ENCODE peak calls at places on chromosomes 4 and X, in five cellular contexts. One of them, this sample, is unnamed.

GRCh38 chr4:13151178-13151577 is 333.0 kb downstream of the RAB28 start:
- DNase-seq in Caco-2: no peak
- DNase-seq in GM13977: no peak
- DNase-seq in cardiac fibroblast: no peak
- DNase-seq in astrocyte of the spinal cord: no peak
- DNase-seq in this sample: no peak

GRCh38 chr4:6594341-6594740 is 19.4 kb downstream of the MAN2B2 start:
- DNase-seq in Caco-2: no peak
- DNase-seq in cardiac fibroblast: no peak
- DNase-seq in GM13977: no peak
- DNase-seq in astrocyte of the spinal cord: no peak
- DNase-seq in this sample: no peak

GRCh38 chr4:7747556-7747955 is 192.1 kb downstream of the AFAP1 start:
- DNase-seq in Caco-2: no peak
- DNase-seq in GM13977: no peak
- DNase-seq in cardiac fibroblast: no peak
- DNase-seq in astrocyte of the spinal cord: no peak
- DNase-seq in this sample: no peak

GRCh38 chr4:96356591-96357360 is 516.9 kb downstream of the PDHA2 start:
- DNase-seq in GM13977: no peak
- DNase-seq in Caco-2: no peak
- DNase-seq in astrocyte of the spinal cord: peak; percentile 70
- DNase-seq in cardiac fibroblast: peak; percentile 52
- DNase-seq in this sample: no peak

GRCh38 chrX:39944416-39944815 is 153.3 kb downstream of the BCOR start:
- DNase-seq in astrocyte of the spinal cord: no peak
- DNase-seq in GM13977: no peak
- DNase-seq in cardiac fibroblast: no peak
- DNase-seq in Caco-2: no peak
- DNase-seq in this sample: no peak

GRCh38 chr4:124483043-124483906 is 229.3 kb downstream of the ANKRD50 start:
- DNase-seq in astrocyte of the spinal cord: no peak
- DNase-seq in Caco-2: peak; percentile 55
- DNase-seq in cardiac fibroblast: peak; percentile 64
- DNase-seq in GM13977: no peak
- DNase-seq in this sample: no peak

GRCh38 chr4:3268395-3269104 is 19.6 kb downstream of the MSANTD1 start:
- DNase-seq in GM13977: peak; percentile 7
- DNase-seq in Caco-2: peak; percentile 20
- DNase-seq in astrocyte of the spinal cord: no peak
- DNase-seq in cardiac fibroblast: no peak
- DNase-seq in this sample: no peak

GRCh38 chr4:26060286-26060685 is 146.3 kb downstream of the SMIM20 start:
- DNase-seq in Caco-2: no peak
- DNase-seq in GM13977: no peak
- DNase-seq in cardiac fibroblast: no peak
- DNase-seq in astrocyte of the spinal cord: no peak
- DNase-seq in this sample: no peak

GRCh38 chrX:130296743-130297142 is 28.0 kb upstream of the ZNF280C start:
- DNase-seq in cardiac fibroblast: peak; percentile 3
- DNase-seq in Caco-2: no peak
- DNase-seq in GM13977: no peak
- DNase-seq in astrocyte of the spinal cord: peak; percentile 6
- DNase-seq in this sample: no peak

GRCh38 chr4:53861856-53862610 is 202.4 kb downstream of the CHIC2 start:
- DNase-seq in astrocyte of the spinal cord: peak; percentile 96
- DNase-seq in GM13977: no peak
- DNase-seq in Caco-2: no peak
- DNase-seq in cardiac fibroblast: peak; percentile 84
- DNase-seq in this sample: no peak

GRCh38 chr4:3472411-3473141 is 9.5 kb downstream of the DOK7 start:
- DNase-seq in GM13977: no peak
- DNase-seq in astrocyte of the spinal cord: no peak
- DNase-seq in Caco-2: no peak
- DNase-seq in cardiac fibroblast: no peak
- DNase-seq in this sample: no peak

GRCh38 chr4:3436798-3437581 is 4.8 kb upstream of the HGFAC start:
- DNase-seq in GM13977: no peak
- DNase-seq in cardiac fibroblast: peak; percentile 40
- DNase-seq in astrocyte of the spinal cord: peak; percentile 46
- DNase-seq in Caco-2: no peak
- DNase-seq in this sample: peak; percentile 44

GRCh38 chrX:51891821-51892551 is 1.4 kb upstream of the MAGED1 start:
- DNase-seq in cardiac fibroblast: peak; percentile 82
- DNase-seq in Caco-2: no peak
- DNase-seq in GM13977: no peak
- DNase-seq in astrocyte of the spinal cord: peak; percentile 73
- DNase-seq in this sample: no peak

GRCh38 chr4:98584265-98584664 is 74.1 kb downstream of the TSPAN5 start:
- DNase-seq in astrocyte of the spinal cord: no peak
- DNase-seq in GM13977: no peak
- DNase-seq in cardiac fibroblast: no peak
- DNase-seq in Caco-2: no peak
- DNase-seq in this sample: no peak

GRCh38 chr4:1579834-1580686 is 104.1 kb downstream of the FAM53A start:
- DNase-seq in astrocyte of the spinal cord: peak; percentile 83
- DNase-seq in cardiac fibroblast: no peak
- DNase-seq in Caco-2: peak; percentile 89
- DNase-seq in GM13977: peak; percentile 95
- DNase-seq in this sample: peak; percentile 93

GRCh38 chrX:153539171-153539978 is 21.9 kb downstream of the ATP2B3 start:
- DNase-seq in astrocyte of the spinal cord: peak; percentile 27
- DNase-seq in Caco-2: peak; percentile 60
- DNase-seq in GM13977: peak; percentile 81
- DNase-seq in cardiac fibroblast: peak; percentile 64
- DNase-seq in this sample: peak; percentile 63

GRCh38 chrX:12446342-12447075 is 308.2 kb downstream of the FRMPD4 start:
- DNase-seq in cardiac fibroblast: peak; percentile 56
- DNase-seq in GM13977: no peak
- DNase-seq in astrocyte of the spinal cord: peak; percentile 30
- DNase-seq in Caco-2: no peak
- DNase-seq in this sample: no peak

GRCh38 chrX:18725316-18725943 is 18.0 kb downstream of the PPEF1 start:
- DNase-seq in cardiac fibroblast: no peak
- DNase-seq in astrocyte of the spinal cord: no peak
- DNase-seq in GM13977: no peak
- DNase-seq in Caco-2: no peak
- DNase-seq in this sample: no peak

GRCh38 chr4:88533937-88534750 is 10.6 kb upstream of the PYURF start:
- DNase-seq in astrocyte of the spinal cord: peak; percentile 85
- DNase-seq in cardiac fibroblast: peak; percentile 47
- DNase-seq in GM13977: no peak
- DNase-seq in Caco-2: no peak
- DNase-seq in this sample: no peak

GRCh38 chr4:184163813-184164212 is 53.9 kb downstream of the ENPP6 start:
- DNase-seq in Caco-2: peak; percentile 63
- DNase-seq in GM13977: no peak
- DNase-seq in cardiac fibroblast: peak; percentile 34
- DNase-seq in astrocyte of the spinal cord: peak; percentile 23
- DNase-seq in this sample: peak; percentile 52

GRCh38 chrX:39335447-39336235 is 534.4 kb downstream of the MID1IP1 start:
- DNase-seq in Caco-2: no peak
- DNase-seq in cardiac fibroblast: no peak
- DNase-seq in GM13977: no peak
- DNase-seq in astrocyte of the spinal cord: no peak
- DNase-seq in this sample: no peak

GRCh38 chrX:116298956-116299355 is 128.4 kb downstream of the AGTR2 start:
- DNase-seq in cardiac fibroblast: no peak
- DNase-seq in Caco-2: no peak
- DNase-seq in GM13977: no peak
- DNase-seq in astrocyte of the spinal cord: no peak
- DNase-seq in this sample: no peak

GRCh38 chr4:120924931-120925330 is 2.4 kb upstream of the PRDM5 start:
- DNase-seq in Caco-2: no peak
- DNase-seq in astrocyte of the spinal cord: no peak
- DNase-seq in cardiac fibroblast: no peak
- DNase-seq in GM13977: no peak
- DNase-seq in this sample: no peak

GRCh38 chrX:46788902-46789301 is 30.0 kb upstream of the SLC9A7 start:
- DNase-seq in astrocyte of the spinal cord: peak; percentile 20
- DNase-seq in cardiac fibroblast: peak; percentile 40
- DNase-seq in Caco-2: no peak
- DNase-seq in GM13977: no peak
- DNase-seq in this sample: no peak

GRCh38 chr4:69759189-69759604 is 1.2 kb downstream of the SULT1B1 start:
- DNase-seq in astrocyte of the spinal cord: no peak
- DNase-seq in Caco-2: peak; percentile 70
- DNase-seq in cardiac fibroblast: no peak
- DNase-seq in GM13977: no peak
- DNase-seq in this sample: no peak

GRCh38 chr4:118676128-118676527 is 9.1 kb upstream of the METTL14 start:
- DNase-seq in cardiac fibroblast: no peak
- DNase-seq in astrocyte of the spinal cord: no peak
- DNase-seq in Caco-2: no peak
- DNase-seq in GM13977: no peak
- DNase-seq in this sample: no peak

GRCh38 chrX:56729152-56729557 is at the start of gene NBDY:
- DNase-seq in cardiac fibroblast: peak; percentile 50
- DNase-seq in astrocyte of the spinal cord: peak; percentile 69
- DNase-seq in Caco-2: no peak
- DNase-seq in GM13977: peak; percentile 13
- DNase-seq in this sample: peak; percentile 39

GRCh38 chr4:57044996-57045395 is 65.2 kb downstream of the IGFBP7 start:
- DNase-seq in GM13977: no peak
- DNase-seq in cardiac fibroblast: no peak
- DNase-seq in Caco-2: no peak
- DNase-seq in astrocyte of the spinal cord: peak; percentile 73
- DNase-seq in this sample: no peak

DNA sequence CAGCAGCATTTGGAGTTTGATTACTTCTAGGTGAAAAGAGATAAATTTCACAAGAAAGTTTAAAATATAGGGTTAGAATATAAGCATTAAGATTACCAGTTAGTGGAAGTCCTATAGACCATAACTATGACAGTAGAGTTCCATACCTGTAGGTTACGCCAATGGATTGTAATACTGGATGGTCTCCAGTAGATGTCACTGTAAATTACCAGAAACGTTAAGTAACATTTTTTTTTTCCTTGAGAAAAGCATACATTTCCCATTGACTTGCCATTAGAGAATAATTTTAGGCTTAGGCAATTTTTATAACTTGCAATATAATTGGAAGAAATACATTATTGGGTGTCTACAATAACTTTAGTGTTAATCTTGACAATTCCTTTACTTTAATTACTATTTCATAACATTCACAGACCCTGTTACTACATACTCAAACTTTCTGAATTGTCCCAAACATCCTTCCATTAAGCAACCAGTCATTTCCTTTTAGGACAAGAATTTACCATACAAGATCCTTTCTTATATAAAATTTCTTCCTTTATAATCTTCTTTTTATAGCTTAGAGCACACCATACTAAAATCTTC is 304.1 kb upstream of the TECRL start:
- DNase-seq in Caco-2: no peak
- DNase-seq in GM13977: peak; percentile 23
- DNase-seq in astrocyte of the spinal cord: peak; percentile 51
- DNase-seq in cardiac fibroblast: peak; percentile 21
- DNase-seq in this sample: no peak
- TF ChIP-seq CTCF in Caco-2: peak; percentile 59
- TF ChIP-seq CTCF in GM13977: peak; percentile 62
- TF ChIP-seq CTCF in astrocyte of the spinal cord: peak; percentile 51
- TF ChIP-seq CTCF in cardiac fibroblast: peak; percentile 57
- TF ChIP-seq CTCF in this sample: peak; percentile 50

GRCh38 chrX:81957900-81958545 is 756.1 kb downstream of the SH3BGRL start:
- DNase-seq in GM13977: peak; percentile 29
- DNase-seq in Caco-2: no peak
- DNase-seq in cardiac fibroblast: no peak
- DNase-seq in astrocyte of the spinal cord: no peak
- DNase-seq in this sample: peak; percentile 1

DNA sequence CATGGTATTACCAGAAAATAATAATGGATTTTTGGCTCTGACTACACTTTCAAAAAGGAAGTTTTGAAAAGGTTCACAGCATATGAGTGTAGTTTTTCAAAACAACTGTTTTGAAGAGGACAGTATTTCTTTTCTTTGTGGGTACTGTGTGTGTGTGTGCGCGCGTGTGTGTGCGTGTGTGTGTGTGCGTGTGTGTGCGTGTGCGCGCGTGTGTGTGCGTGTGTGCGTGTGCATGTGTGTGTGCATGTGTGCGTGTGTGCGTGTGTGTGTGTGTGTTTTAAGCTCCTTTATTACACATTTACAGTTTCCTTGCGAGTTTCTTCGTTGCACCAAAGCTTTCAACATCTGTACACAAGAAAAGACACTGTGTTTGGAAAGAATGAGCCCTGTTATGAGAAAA is 755.4 kb downstream of the SH3BGRL start:
- DNase-seq in astrocyte of the spinal cord: no peak
- DNase-seq in GM13977: no peak
- DNase-seq in cardiac fibroblast: no peak
- DNase-seq in Caco-2: no peak
- DNase-seq in this sample: no peak
- TF ChIP-seq CTCF in astrocyte of the spinal cord: no peak
- TF ChIP-seq CTCF in GM13977: no peak
- TF ChIP-seq CTCF in cardiac fibroblast: no peak
- TF ChIP-seq CTCF in Caco-2: no peak
- TF ChIP-seq CTCF in this sample: no peak

DNA sequence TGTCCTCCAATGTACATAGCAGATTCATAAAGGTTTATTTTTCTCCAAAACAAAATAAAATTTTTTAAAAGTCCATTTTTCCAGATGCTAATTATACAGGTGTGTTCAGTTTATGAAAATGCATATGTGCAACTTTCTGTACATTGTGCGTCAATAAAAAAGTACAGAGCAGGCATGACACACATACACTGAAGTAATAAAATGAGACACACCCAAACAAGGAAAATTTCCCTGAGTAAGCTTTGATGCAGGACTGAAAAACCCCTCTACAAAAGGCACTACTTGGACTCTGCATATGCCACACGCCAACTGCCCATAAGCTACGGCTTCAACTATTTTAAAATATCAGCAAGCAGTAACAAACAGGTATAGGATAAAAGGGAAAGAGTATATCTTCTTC is 13.8 kb downstream of the ARAP2 start:
- DNase-seq in astrocyte of the spinal cord: no peak
- DNase-seq in cardiac fibroblast: no peak
- DNase-seq in Caco-2: no peak
- DNase-seq in GM13977: no peak
- DNase-seq in this sample: no peak
- TF ChIP-seq CTCF in astrocyte of the spinal cord: no peak
- TF ChIP-seq CTCF in cardiac fibroblast: no peak
- TF ChIP-seq CTCF in Caco-2: no peak
- TF ChIP-seq CTCF in GM13977: no peak
- TF ChIP-seq CTCF in this sample: no peak

GRCh38 chr4:37882665-37883296 is 8.1 kb upstream of the TBC1D1 start:
- DNase-seq in GM13977: no peak
- DNase-seq in Caco-2: no peak
- DNase-seq in astrocyte of the spinal cord: no peak
- DNase-seq in cardiac fibroblast: no peak
- DNase-seq in this sample: no peak
- TF ChIP-seq CTCF in GM13977: no peak
- TF ChIP-seq CTCF in Caco-2: no peak
- TF ChIP-seq CTCF in astrocyte of the spinal cord: no peak
- TF ChIP-seq CTCF in cardiac fibroblast: no peak
- TF ChIP-seq CTCF in this sample: no peak

GRCh38 chr4:168183717-168184571 is 91.6 kb downstream of the ANXA10 start:
- DNase-seq in Caco-2: no peak
- DNase-seq in cardiac fibroblast: peak; percentile 63
- DNase-seq in astrocyte of the spinal cord: peak; percentile 55
- DNase-seq in GM13977: peak; percentile 56
- DNase-seq in this sample: no peak
- TF ChIP-seq CTCF in Caco-2: peak; percentile 44
- TF ChIP-seq CTCF in cardiac fibroblast: peak; percentile 53
- TF ChIP-seq CTCF in astrocyte of the spinal cord: peak; percentile 48
- TF ChIP-seq CTCF in GM13977: peak; percentile 59
- TF ChIP-seq CTCF in this sample: peak; percentile 77

This sample was measured in activated CD8-positive, alpha-beta T cell treated with anti-CD3 and anti-CD28 coated beads for 36 hours.